ENCODE peak calls at places on chromosomes 7 and 10, in six cellular contexts. One of them, this sample, is unnamed.

GRCh38 chr7:22302193-22302592 is 54.8 kb downstream of the RAPGEF5 start:
- DNase-seq in foreskin fibroblast: no peak
- DNase-seq in HCEC 1CT: no peak
- DNase-seq in HFFc6: no peak
- DNase-seq in activated CD4-positive, alpha-beta T cell treated with anti-CD3 and anti-CD28 coated beads, Interleukin-2, amount 50 U/mL, for 1 hour: no peak
- DNase-seq in AG09309: no peak
- DNase-seq in this sample: no peak

GRCh38 chr7:148527717-148528168 is 62.8 kb upstream of the C7orf33 start:
- DNase-seq in foreskin fibroblast: peak; percentile 23
- DNase-seq in activated CD4-positive, alpha-beta T cell treated with anti-CD3 and anti-CD28 coated beads, Interleukin-2, amount 50 U/mL, for 1 hour: peak; percentile 85
- DNase-seq in HFFc6: peak; percentile 76
- DNase-seq in AG09309: peak; percentile 63
- DNase-seq in HCEC 1CT: peak; percentile 72
- DNase-seq in this sample: peak; percentile 53

GRCh38 chr10:107740962-107741690 is 576.6 kb upstream of the SORCS1 start:
- DNase-seq in foreskin fibroblast: peak; percentile 67
- DNase-seq in activated CD4-positive, alpha-beta T cell treated with anti-CD3 and anti-CD28 coated beads, Interleukin-2, amount 50 U/mL, for 1 hour: no peak
- DNase-seq in HCEC 1CT: peak; percentile 66
- DNase-seq in HFFc6: no peak
- DNase-seq in AG09309: no peak
- DNase-seq in this sample: no peak

GRCh38 chr7:156842740-156843140 is 50.2 kb downstream of the LMBR1 start:
- DNase-seq in HCEC 1CT: no peak
- DNase-seq in activated CD4-positive, alpha-beta T cell treated with anti-CD3 and anti-CD28 coated beads, Interleukin-2, amount 50 U/mL, for 1 hour: no peak
- DNase-seq in foreskin fibroblast: no peak
- DNase-seq in AG09309: no peak
- DNase-seq in HFFc6: no peak
- DNase-seq in this sample: no peak

GRCh38 chr10:125707852-125708468 is 11.5 kb upstream of the EDRF1 start:
- DNase-seq in HFFc6: peak; percentile 60
- DNase-seq in HCEC 1CT: peak; percentile 35
- DNase-seq in foreskin fibroblast: peak; percentile 69
- DNase-seq in activated CD4-positive, alpha-beta T cell treated with anti-CD3 and anti-CD28 coated beads, Interleukin-2, amount 50 U/mL, for 1 hour: no peak
- DNase-seq in AG09309: no peak
- DNase-seq in this sample: no peak

GRCh38 chr10:118531105-118531851 is 64.2 kb downstream of the PRLHR start:
- DNase-seq in activated CD4-positive, alpha-beta T cell treated with anti-CD3 and anti-CD28 coated beads, Interleukin-2, amount 50 U/mL, for 1 hour: no peak
- DNase-seq in foreskin fibroblast: peak; percentile 76
- DNase-seq in AG09309: no peak
- DNase-seq in HFFc6: no peak
- DNase-seq in HCEC 1CT: no peak
- DNase-seq in this sample: no peak

GRCh38 chr7:145398758-145399157 is 562.9 kb upstream of the TPK1 start:
- DNase-seq in HCEC 1CT: peak; percentile 70
- DNase-seq in HFFc6: no peak
- DNase-seq in activated CD4-positive, alpha-beta T cell treated with anti-CD3 and anti-CD28 coated beads, Interleukin-2, amount 50 U/mL, for 1 hour: no peak
- DNase-seq in AG09309: no peak
- DNase-seq in foreskin fibroblast: no peak
- DNase-seq in this sample: no peak

GRCh38 chr10:124248646-124249045 is 155.2 kb upstream of the CHST15 start:
- DNase-seq in AG09309: no peak
- DNase-seq in HCEC 1CT: no peak
- DNase-seq in HFFc6: no peak
- DNase-seq in foreskin fibroblast: no peak
- DNase-seq in activated CD4-positive, alpha-beta T cell treated with anti-CD3 and anti-CD28 coated beads, Interleukin-2, amount 50 U/mL, for 1 hour: no peak
- DNase-seq in this sample: no peak

GRCh38 chr10:72079356-72079755 is 9.0 kb downstream of the SPOCK2 start:
- DNase-seq in activated CD4-positive, alpha-beta T cell treated with anti-CD3 and anti-CD28 coated beads, Interleukin-2, amount 50 U/mL, for 1 hour: peak; percentile 67
- DNase-seq in foreskin fibroblast: no peak
- DNase-seq in AG09309: no peak
- DNase-seq in HFFc6: no peak
- DNase-seq in HCEC 1CT: no peak
- DNase-seq in this sample: no peak

GRCh38 chr7:148732862-148733261 is 34.2 kb downstream of the CUL1 start:
- DNase-seq in HCEC 1CT: no peak
- DNase-seq in AG09309: no peak
- DNase-seq in HFFc6: no peak
- DNase-seq in activated CD4-positive, alpha-beta T cell treated with anti-CD3 and anti-CD28 coated beads, Interleukin-2, amount 50 U/mL, for 1 hour: no peak
- DNase-seq in foreskin fibroblast: no peak
- DNase-seq in this sample: no peak